ENCODE peak calls at places on chromosome 18, in nine cellular contexts. V is HCT116, O is progenitor cell of endocrine pancreas, M is bronchial epithelial cell, P is hepatocyte, L is AG04450, W is IMR-90, S is fibroblast of pulmonary artery, U is foreskin fibroblast. Q is an unnamed sample.

GRCh38 chr18:78087338-78087737 is 837.7 kb downstream of the GALR1 start:
- DNase-seq in W (no peak), S (no peak), P (no peak), O (no peak), V (no peak), L (no peak), M (no peak), U (no peak), Q (no peak)

GRCh38 chr18:7664024-7664312 is 96.9 kb downstream of the PTPRM start:
- DNase-seq in O (no peak), L (no peak), W (no peak), P (no peak), S (no peak), U (no peak), M (no peak), V (no peak), Q (no peak)

GRCh38 chr18:44627245-44627644 is 53.4 kb upstream of the SETBP1 start:
- DNase-seq in O (no peak), P (no peak), V (no peak), L (no peak), U (peak), W (peak), M (peak), S (peak), Q (peak)

GRCh38 chr18:9757851-9758587 is 49.9 kb downstream of the RAB31 start:
- DNase-seq in U (no peak), S (peak), P (no peak), O (no peak), M (no peak), V (no peak), L (no peak), W (peak), Q (peak)

GRCh38 chr18:11497585-11497984 is 111.8 kb upstream of the SLC35G4 start:
- DNase-seq in O (no peak), U (peak), L (no peak), M (peak), S (peak), W (peak), V (no peak), P (no peak), Q (peak)

GRCh38 chr18:45887585-45887984 is 62.1 kb downstream of the SIGLEC15 start:
- DNase-seq in S (no peak), L (no peak), V (no peak), O (no peak), P (no peak), W (no peak), M (no peak), U (no peak), Q (no peak)

GRCh38 chr18:44679056-44679911 is 1.4 kb upstream of the SETBP1 start:
- DNase-seq in W (peak), P (peak), U (peak), M (peak), V (no peak), L (peak), O (peak), S (peak), Q (peak)

GRCh38 chr18:54852780-54853675 is 24.8 kb downstream of the RAB27B start:
- DNase-seq in O (no peak), P (no peak), U (peak), W (no peak), M (peak), S (peak), V (no peak), L (no peak), Q (peak)

GRCh38 chr18:58416704-58417683 is 211.9 kb downstream of the ALPK2 start:
- DNase-seq in P (no peak), M (peak), V (no peak), W (peak), S (peak), U (no peak), O (no peak), L (peak), Q (peak)

DNA sequence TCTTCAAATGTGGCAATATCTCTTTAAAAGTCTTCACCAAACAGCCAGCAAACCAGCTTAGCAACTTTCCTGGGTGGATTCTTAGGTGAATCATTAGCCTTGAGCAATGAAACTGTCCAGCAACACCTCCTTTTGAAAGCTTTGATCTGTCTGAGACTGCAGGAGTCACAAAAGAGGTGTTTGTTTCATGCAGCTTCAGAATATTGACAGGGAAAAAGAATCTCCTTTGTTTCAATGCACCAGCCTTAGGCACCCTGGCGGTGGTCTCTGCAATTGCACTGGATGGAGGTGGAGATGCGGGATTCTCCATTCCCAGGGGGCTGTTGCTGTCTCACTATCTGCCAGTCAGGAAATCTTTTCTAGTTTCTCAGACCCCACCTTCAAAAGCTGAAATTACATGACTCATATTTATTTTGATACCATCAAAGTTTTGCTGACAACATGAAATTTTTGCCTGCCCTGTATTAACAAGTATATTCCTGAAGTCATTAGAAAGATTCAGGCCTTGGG is 76.0 kb upstream of the DSG1 start:
- DNase-seq in L (no peak), U (no peak), S (peak), P (peak), V (peak), M (peak), W (peak), O (peak), Q (peak)
- TF ChIP-seq CTCF in L (no peak), U (no peak), S (peak), P (peak), V (peak), M (peak), W (peak), O (peak), Q (peak)

GRCh38 chr18:57051019-57051418 is 95.9 kb upstream of the BOD1L2 start:
- DNase-seq in U (no peak), P (no peak), S (no peak), V (no peak), W (no peak), O (no peak), M (no peak), L (no peak), Q (no peak)

GRCh38 chr18:57052759-57053158 is 94.1 kb upstream of the BOD1L2 start:
- DNase-seq in O (no peak), V (no peak), M (no peak), S (no peak), W (no peak), L (no peak), U (no peak), P (no peak), Q (no peak)

GRCh38 chr18:57051586-57052044 is 95.3 kb upstream of the BOD1L2 start:
- DNase-seq in W (no peak), V (no peak), L (no peak), U (no peak), P (peak), M (no peak), O (no peak), S (no peak), Q (no peak)

GRCh38 chr18:57050314-57050949 is 96.5 kb upstream of the BOD1L2 start:
- DNase-seq in U (no peak), W (no peak), L (no peak), V (no peak), O (no peak), M (no peak), S (no peak), P (peak), Q (no peak)

DNA sequence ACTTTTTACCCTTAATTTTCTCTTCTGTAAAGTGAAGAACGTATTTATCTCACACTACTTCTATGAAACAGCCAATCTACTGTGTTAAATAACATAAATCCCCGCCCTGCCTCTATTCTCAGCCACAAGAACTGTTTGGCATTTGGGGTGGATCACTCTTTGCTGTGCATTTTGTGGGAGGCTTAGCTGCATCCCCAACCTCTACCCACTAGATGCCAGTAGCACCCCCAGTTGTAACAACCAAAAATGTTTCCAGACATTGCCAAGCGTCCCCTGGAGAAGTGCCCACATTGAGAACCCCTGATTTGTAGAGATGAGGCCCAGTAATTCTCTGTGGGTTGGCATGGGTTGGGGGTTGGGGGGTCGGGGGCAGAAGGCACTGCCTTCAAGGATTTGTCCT is 94.7 kb upstream of the BOD1L2 start:
- DNase-seq in S (no peak), P (no peak), L (no peak), U (no peak), M (no peak), O (no peak), W (no peak), V (no peak), Q (no peak)
- TF ChIP-seq CTCF in S (no peak), P (no peak), L (no peak), U (no peak), M (no peak), O (no peak), W (no peak), V (no peak), Q (no peak)

DNA sequence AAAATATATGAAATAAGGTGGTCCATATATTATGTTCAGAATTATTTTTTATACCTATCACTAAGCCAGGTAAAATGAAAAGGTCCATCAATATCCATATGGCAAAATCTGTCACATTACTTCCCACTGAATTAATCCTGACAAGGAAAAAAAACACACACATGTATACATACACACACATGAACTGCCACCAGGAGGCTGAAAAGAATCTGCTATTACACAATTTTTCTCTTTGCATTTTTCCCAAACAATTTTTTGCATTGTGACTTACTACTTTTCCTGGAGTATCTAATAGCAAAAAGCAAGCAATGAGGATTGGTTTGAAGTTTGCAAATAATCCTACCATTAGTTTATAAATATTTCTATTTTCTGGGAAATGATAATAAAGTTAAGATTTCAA is 128.2 kb upstream of the CD226 start:
- DNase-seq in L (no peak), V (no peak), P (no peak), O (no peak), U (no peak), W (no peak), S (peak), M (no peak), Q (no peak)
- TF ChIP-seq CTCF in L (peak), V (no peak), P (no peak), O (peak), U (no peak), W (peak), S (peak), M (no peak), Q (no peak)

GRCh38 chr18:62842898-62843297 is 127.6 kb downstream of the PHLPP1 start:
- DNase-seq in P (no peak), O (no peak), U (no peak), L (no peak), S (no peak), V (no peak), W (no peak), M (no peak), Q (no peak)
- TF ChIP-seq CTCF in P (no peak), O (no peak), U (no peak), L (no peak), S (no peak), V (no peak), W (no peak), M (no peak), Q (no peak)

GRCh38 chr18:74084184-74084583 is 63.5 kb downstream of the FBXO15 start:
- DNase-seq in U (no peak), P (no peak), L (no peak), M (no peak), V (no peak), S (no peak), W (no peak), O (no peak), Q (no peak)

GRCh38 chr18:74078257-74078656 is 69.4 kb downstream of the FBXO15 start:
- DNase-seq in O (no peak), V (no peak), P (no peak), U (no peak), W (no peak), S (no peak), L (no peak), M (no peak), Q (no peak)

GRCh38 chr18:74083071-74083954 is 64.3 kb downstream of the FBXO15 start:
- DNase-seq in P (no peak), O (no peak), M (no peak), S (no peak), W (no peak), U (peak), V (no peak), L (no peak), Q (no peak)

GRCh38 chr18:74081966-74082365 is 65.7 kb downstream of the FBXO15 start:
- DNase-seq in W (no peak), S (no peak), O (no peak), L (no peak), M (no peak), P (no peak), U (no peak), V (no peak), Q (peak)

DNA sequence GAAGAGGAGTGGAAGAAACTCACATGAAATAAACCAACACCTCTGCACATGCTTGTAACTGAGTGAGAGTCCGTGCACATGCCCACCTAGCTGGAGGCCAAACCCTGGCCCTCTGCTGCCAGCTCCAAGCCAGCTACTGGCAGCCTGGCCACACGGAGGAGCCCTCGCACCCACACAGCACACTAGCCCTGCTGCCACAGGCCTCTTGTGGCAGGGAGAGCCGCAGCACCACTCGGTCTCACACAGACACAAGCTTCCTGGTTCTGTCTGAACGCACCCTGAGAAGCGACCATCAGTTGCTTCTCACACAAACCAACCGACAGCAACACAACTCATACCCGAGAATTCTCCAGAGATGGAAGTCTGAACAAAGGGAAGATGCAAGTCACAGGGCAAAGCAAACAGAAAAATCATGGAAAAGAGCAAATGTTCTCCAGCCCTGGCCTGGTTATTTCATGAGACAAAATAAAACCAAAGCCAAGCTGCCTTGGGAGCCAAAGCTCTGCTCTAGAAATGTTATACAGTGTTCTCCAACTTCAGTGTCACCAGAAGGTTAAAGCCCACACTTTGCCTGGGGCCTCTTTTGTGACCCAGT is 65.1 kb downstream of the FBXO15 start:
- DNase-seq in L (no peak), U (peak), P (peak), W (peak), S (peak), V (peak), M (peak), O (peak), Q (peak)
- TF ChIP-seq CTCF in L (peak), U (peak), P (peak), W (peak), S (peak), V (peak), M (peak), O (peak), Q (peak)

GRCh38 chr18:6284300-6284699 is 130.4 kb downstream of the L3MBTL4 start:
- DNase-seq in M (no peak), S (no peak), V (no peak), P (no peak), L (no peak), O (no peak), U (no peak), W (no peak), Q (no peak)
- TF ChIP-seq CTCF in M (no peak), S (no peak), V (no peak), P (no peak), L (no peak), O (no peak), U (no peak), W (no peak), Q (no peak)

GRCh38 chr18:662197-662596 is 4.7 kb downstream of the TYMS start:
- DNase-seq in S (no peak), P (no peak), O (no peak), W (no peak), V (no peak), M (no peak), U (no peak), L (no peak), Q (no peak)

GRCh38 chr18:666628-667027 is 9.2 kb downstream of the TYMS start:
- DNase-seq in W (no peak), S (no peak), O (no peak), U (no peak), L (no peak), M (no peak), P (no peak), V (no peak), Q (no peak)

GRCh38 chr18:669077-669476 is 11.6 kb downstream of the TYMS start:
- DNase-seq in P (no peak), L (no peak), S (no peak), O (no peak), W (no peak), U (no peak), V (no peak), M (no peak), Q (no peak)

GRCh38 chr18:668263-668662 is 10.8 kb downstream of the TYMS start:
- DNase-seq in U (no peak), P (no peak), M (no peak), L (no peak), W (no peak), V (no peak), O (no peak), S (no peak), Q (no peak)

GRCh38 chr18:666177-666576 is 8.7 kb downstream of the TYMS start:
- DNase-seq in P (no peak), O (no peak), W (no peak), U (no peak), M (no peak), S (no peak), V (no peak), L (no peak), Q (no peak)
- TF ChIP-seq CTCF in P (peak), O (no peak), W (peak), U (no peak), M (peak), S (peak), V (no peak), L (no peak), Q (no peak)

Q was measured in MCF 10A.